ENCODE peak calls at places on chromosomes 7 and 10, in five cellular contexts. R is choroid plexus epithelial cell, F is HFF-Myc, N is BJ, G is HCT116. U is an unnamed sample.

GRCh38 chr7:13989944-13990295 is 454 bp upstream of the ETV1 start:
- DNase-seq in R (no peak), F (no peak), N (no peak), G (no peak), U (no peak)

GRCh38 chr10:13049774-13050420 is 48.4 kb upstream of the CCDC3 start:
- DNase-seq in G (no peak), N (no peak), R (no peak), F (no peak), U (no peak)

GRCh38 chr7:7231005-7231404 is 48.7 kb downstream of the C1GALT1 start:
- DNase-seq in N (no peak), G (no peak), F (no peak), R (no peak), U (no peak)

GRCh38 chr7:122350701-122351100 is 46.2 kb upstream of the FEZF1 start:
- DNase-seq in F (no peak), R (no peak), N (no peak), G (no peak), U (no peak)

GRCh38 chr10:16832351-16833080 is 15.3 kb upstream of the RSU1 start:
- DNase-seq in G (no peak), R (peak), N (peak), F (peak), U (peak)

GRCh38 chr7:29035044-29035740 is 77.1 kb upstream of the TRIL start:
- DNase-seq in F (no peak), R (peak), N (peak), G (peak), U (peak)

GRCh38 chr10:23316406-23316805 is 28.2 kb downstream of the C10orf67 start:
- DNase-seq in N (no peak), G (no peak), R (no peak), F (no peak), U (no peak)

GRCh38 chr10:104472957-104473745 is 119.5 kb downstream of the CFAP58 start:
- DNase-seq in N (no peak), F (no peak), G (no peak), R (no peak), U (no peak)

GRCh38 chr10:69968830-69969229 is 83.8 kb upstream of the MACROH2A2 start:
- DNase-seq in N (no peak), R (peak), F (no peak), G (peak), U (peak)

GRCh38 chr7:114459574-114459973 is 45.0 kb downstream of the FOXP2 start:
- DNase-seq in N (no peak), R (no peak), F (no peak), G (no peak), U (no peak)

GRCh38 chr7:102223175-102223574 is 63.5 kb upstream of the SH2B2 start:
- DNase-seq in R (no peak), N (no peak), G (no peak), F (no peak), U (no peak)

GRCh38 chr10:86992456-86992855 is 24.2 kb downstream of the ADIRF start:
- DNase-seq in G (no peak), F (no peak), N (no peak), R (peak), U (no peak)

GRCh38 chr7:157846281-157846680 is 509.5 kb downstream of the DNAJB6 start:
- DNase-seq in R (no peak), F (no peak), G (no peak), N (no peak), U (no peak)

GRCh38 chr7:100875356-100875751 is 451 bp downstream of the SRRT start:
- DNase-seq in R (no peak), G (no peak), N (no peak), F (no peak), U (no peak)

GRCh38 chr10:102669206-102670064 is 25.2 kb downstream of the TRIM8 start:
- DNase-seq in G (peak), N (no peak), R (no peak), F (no peak), U (no peak)
- TF ChIP-seq CTCF in G (peak), N (peak), R (no peak), F (peak), U (no peak)

DNA sequence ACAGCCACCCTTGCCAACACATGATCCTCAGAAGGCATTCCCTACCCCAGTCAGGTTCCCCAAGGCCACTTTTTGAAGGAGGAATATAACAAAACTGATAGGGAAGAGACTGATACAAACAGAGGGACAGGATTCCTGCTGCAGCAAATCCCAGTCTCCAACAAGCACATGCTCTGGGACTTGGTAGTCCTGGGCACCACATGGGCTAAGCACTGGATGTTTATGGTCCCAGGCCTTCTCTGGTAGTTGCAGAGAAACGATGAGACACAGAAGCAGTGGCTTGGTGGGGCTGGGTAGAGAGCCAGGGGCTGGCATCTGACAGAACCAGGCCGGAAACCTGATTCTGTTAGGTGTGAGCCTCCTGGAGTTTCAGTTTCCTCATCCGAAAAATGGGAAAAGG is 3.2 kb downstream of the VSTM4 start:
- DNase-seq in G (no peak), F (no peak), N (no peak), R (no peak), U (no peak)
- H3K4me3 ChIP-seq in G (no peak), F (no peak), N (no peak), R (no peak), U (no peak)

GRCh38 chr10:37856881-37857286 is 526 bp downstream of the ZNF248 start:
- DNase-seq in F (no peak), R (no peak), G (no peak), N (no peak), U (no peak)

GRCh38 chr10:37860494-37861190 is 3.2 kb upstream of the ZNF248 start:
- DNase-seq in G (no peak), R (peak), F (no peak), N (peak), U (peak)

GRCh38 chr10:37854606-37855005 is 2.8 kb downstream of the ZNF248 start:
- DNase-seq in F (no peak), N (no peak), G (no peak), R (no peak), U (no peak)

GRCh38 chr10:37857287-37858211 is at the start of gene ZNF248:
- DNase-seq in R (peak), F (peak), G (peak), N (peak), U (peak)

DNA sequence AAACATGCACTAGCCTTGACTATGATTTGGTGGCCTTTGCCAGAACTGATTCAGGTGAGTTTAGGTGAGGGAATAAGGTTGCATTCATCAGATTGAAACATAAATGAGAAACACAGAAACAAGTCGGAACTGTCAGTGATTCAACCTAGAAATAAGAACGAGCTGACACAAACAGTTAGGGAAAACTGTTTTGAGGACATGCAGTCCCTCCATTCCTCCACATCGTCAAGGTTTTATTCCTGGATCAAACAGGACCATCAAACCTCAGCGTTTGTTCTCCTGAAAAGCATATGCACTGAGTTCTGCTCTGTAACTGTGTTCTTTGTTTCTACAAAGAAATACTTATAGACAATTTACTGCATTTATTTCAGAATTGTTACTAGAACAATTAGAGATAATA is 1.7 kb downstream of the ZNF248 start:
- DNase-seq in G (no peak), N (no peak), F (no peak), R (no peak), U (no peak)
- TF ChIP-seq CTCF in G (no peak), N (no peak), F (no peak), R (no peak), U (no peak)

DNA sequence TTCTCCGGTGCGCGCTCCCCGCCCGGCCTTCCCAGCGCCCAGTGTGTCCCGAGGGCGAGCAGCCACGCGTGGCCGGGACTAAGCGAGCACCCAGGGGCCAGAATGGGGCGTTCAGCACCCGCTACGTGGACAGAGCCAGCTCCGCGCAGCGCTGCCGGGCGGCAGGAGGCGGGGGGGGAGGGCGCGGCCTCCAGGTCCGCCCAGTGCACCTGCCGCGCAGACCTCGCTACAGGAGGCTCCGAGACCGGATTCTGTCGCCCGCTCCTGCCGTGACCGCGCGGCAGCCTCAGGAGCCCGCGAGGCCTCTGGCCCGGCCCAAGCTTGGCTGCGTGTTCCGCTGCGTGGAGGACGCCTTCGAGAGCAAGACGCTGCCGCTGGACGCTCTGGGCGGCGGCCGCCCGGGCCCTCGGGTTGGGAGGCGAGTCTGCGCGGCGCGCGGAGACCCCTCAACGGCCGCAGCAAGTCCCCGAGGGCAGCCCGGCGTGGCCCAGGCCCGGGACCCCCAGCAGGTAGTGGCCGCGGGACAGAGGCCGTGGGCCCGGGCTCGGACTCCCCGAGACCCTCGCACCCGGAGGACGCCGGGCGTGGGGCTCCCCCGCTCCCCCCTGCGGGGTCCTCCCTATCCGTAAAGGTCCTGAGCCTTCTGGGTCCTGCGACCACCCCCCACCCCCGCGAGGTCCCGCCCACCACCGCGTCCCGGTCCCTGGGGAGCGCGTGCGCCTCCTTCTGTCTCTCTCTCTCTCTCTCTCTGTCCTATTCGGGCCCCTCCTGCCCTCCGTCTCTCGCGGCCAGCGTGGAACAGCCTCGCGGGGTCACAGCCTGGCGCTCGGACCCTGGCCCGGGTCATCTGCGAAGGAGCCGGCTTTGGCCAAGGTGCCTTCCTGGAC is 904 bp upstream of the DPYSL4 start:
- DNase-seq in R (peak), G (peak), N (no peak), F (no peak), U (peak)
- H3K4me3 ChIP-seq in R (no peak), G (no peak), N (peak), F (peak), U (peak)

GRCh38 chr10:72094574-72094973 is 6.2 kb upstream of the SPOCK2 start:
- DNase-seq in N (no peak), G (no peak), R (peak), F (no peak), U (no peak)

GRCh38 chr10:72098301-72099053 is 10.1 kb upstream of the SPOCK2 start:
- DNase-seq in N (no peak), G (no peak), R (no peak), F (no peak), U (no peak)

GRCh38 chr10:72097448-72098300 is 9.3 kb upstream of the SPOCK2 start:
- DNase-seq in F (no peak), N (peak), R (peak), G (peak), U (peak)

GRCh38 chr10:72095195-72095594 is 6.8 kb upstream of the SPOCK2 start:
- DNase-seq in N (no peak), G (no peak), R (no peak), F (no peak), U (no peak)

GRCh38 chr10:72096115-72097000 is 8.0 kb upstream of the SPOCK2 start:
- DNase-seq in N (no peak), G (no peak), R (peak), F (no peak), U (peak)
- TF ChIP-seq CTCF in N (peak), G (no peak), R (peak), F (no peak), U (peak)

U was measured in fibroblast of pulmonary artery.